ENCODE peak calls at places on chromosomes 3 and 15, in six cellular contexts. N is aorta, I is brain microvascular endothelial cell, V is prostate gland, L is caudate nucleus, G is IMR-90. D is an unnamed sample.

GRCh38 chr3:48707157-48707556 is 9.9 kb downstream of the IP6K2 start:
- DNase-seq in N (no peak), I (no peak), V (no peak), L (no peak), G (no peak), D (no peak)

GRCh38 chr15:61794276-61794675 is 266.0 kb downstream of the VPS13C start:
- DNase-seq in N (no peak), I (peak), V (no peak), L (no peak), G (no peak), D (no peak)

GRCh38 chr15:101305820-101306255 is 10.8 kb upstream of the SNRPA1 start:
- DNase-seq in N (no peak), I (no peak), V (no peak), L (no peak), G (no peak), D (no peak)

GRCh38 chr3:137709011-137709601 is 55.0 kb upstream of the SOX14 start:
- DNase-seq in N (no peak), I (peak), V (no peak), L (no peak), G (no peak), D (peak)

GRCh38 chr15:69325456-69325971 is 26.8 kb downstream of the PAQR5 start:
- DNase-seq in N (no peak), I (no peak), V (no peak), L (no peak), G (no peak), D (no peak)

GRCh38 chr3:149489060-149489690 is 14.7 kb downstream of the TM4SF4 start:
- DNase-seq in N (no peak), I (no peak), V (no peak), L (no peak), G (no peak), D (peak)

GRCh38 chr3:49593046-49593445 is 38.8 kb downstream of the BSN start:
- DNase-seq in N (no peak), I (peak), V (no peak), L (no peak), G (peak), D (no peak)

GRCh38 chr15:36465304-36465703 is 114.1 kb upstream of the CDIN1 start:
- DNase-seq in N (no peak), I (no peak), V (no peak), L (no peak), G (peak), D (no peak)

GRCh38 chr3:52682016-52682415 is 3.7 kb downstream of the PBRM1 start:
- DNase-seq in N (no peak), I (peak), V (no peak), L (no peak), G (peak), D (peak)

GRCh38 chr15:76871930-76872329 is 33.2 kb downstream of the SCAPER start:
- DNase-seq in N (no peak), I (no peak), V (no peak), L (no peak), G (no peak), D (no peak)

GRCh38 chr15:39327005-39327725 is 253.7 kb upstream of the THBS1 start:
- DNase-seq in N (no peak), I (no peak), V (no peak), L (no peak), G (no peak), D (peak)

GRCh38 chr3:48966876-48967361 is 23.1 kb upstream of the P4HTM start:
- DNase-seq in N (peak), I (no peak), V (peak), L (no peak), G (no peak), D (no peak)

GRCh38 chr3:46692566-46692983 is 904 bp downstream of the ALS2CL start:
- DNase-seq in N (no peak), I (no peak), V (peak), L (no peak), G (no peak), D (peak)

GRCh38 chr15:68234060-68234459 is 4.5 kb upstream of the CLN6 start:
- DNase-seq in N (no peak), I (no peak), V (peak), L (no peak), G (peak), D (no peak)

GRCh38 chr15:29449136-29449535 is 179.5 kb upstream of the NSMCE3 start:
- DNase-seq in N (peak), I (peak), V (no peak), L (no peak), G (no peak), D (peak)

GRCh38 chr15:38069001-38069400 is 134.6 kb downstream of the TMCO5A start:
- DNase-seq in N (no peak), I (peak), V (peak), L (no peak), G (peak), D (peak)

GRCh38 chr15:77983091-77983707 is 94.3 kb downstream of the TBC1D2B start:
- DNase-seq in N (no peak), I (no peak), V (no peak), L (no peak), G (no peak), D (no peak)

GRCh38 chr3:87207500-87207899 is 19.6 kb upstream of the CHMP2B start:
- DNase-seq in N (no peak), I (no peak), V (no peak), L (no peak), G (no peak), D (no peak)

GRCh38 chr3:157059661-157060060 is 100.3 kb downstream of the CCNL1 start:
- DNase-seq in N (no peak), I (no peak), V (no peak), L (no peak), G (no peak), D (no peak)

GRCh38 chr3:63351159-63352007 is 73.3 kb downstream of the SYNPR start:
- DNase-seq in N (no peak), I (peak), V (peak), L (no peak), G (peak), D (peak)

GRCh38 chr15:63238796-63239195 is 38.6 kb upstream of the APH1B start:
- DNase-seq in N (no peak), I (peak), V (no peak), L (no peak), G (peak), D (no peak)

GRCh38 chr15:90364251-90364650 is 12.2 kb downstream of the ZNF774 start:
- DNase-seq in N (no peak), I (no peak), V (no peak), L (no peak), G (peak), D (no peak)

GRCh38 chr3:111936967-111937366 is 41.9 kb upstream of the ABHD10 start:
- DNase-seq in N (no peak), I (no peak), V (no peak), L (no peak), G (peak), D (no peak)

GRCh38 chr3:31957106-31957505 is 24.0 kb downstream of the OSBPL10 start:
- DNase-seq in N (no peak), I (no peak), V (no peak), L (no peak), G (no peak), D (no peak)

GRCh38 chr3:9422712-9423424 is 25.5 kb downstream of the SETD5 start:
- DNase-seq in N (no peak), I (peak), V (peak), L (peak), G (peak), D (peak)

GRCh38 chr15:89299896-89300295 is 34.7 kb downstream of the POLG start:
- DNase-seq in N (no peak), I (peak), V (no peak), L (no peak), G (peak), D (no peak)

GRCh38 chr15:80265021-80265420 is 13.0 kb upstream of the CTXND1 start:
- DNase-seq in N (no peak), I (no peak), V (no peak), L (no peak), G (peak), D (no peak)

GRCh38 chr15:55791576-55792400 is 48.8 kb upstream of the PRTG start:
- DNase-seq in N (no peak), I (peak), V (no peak), L (no peak), G (peak), D (peak)

GRCh38 chr3:30606301-30607031 is at the start of gene TGFBR2:
- DNase-seq in N (peak), I (peak), V (peak), L (peak), G (peak), D (peak)

GRCh38 chr3:139534992-139535879 is 4.3 kb downstream of the RBP1 start:
- DNase-seq in N (peak), I (peak), V (no peak), L (peak), G (peak), D (no peak)

GRCh38 chr3:142019794-142020320 is 129.5 kb downstream of the TFDP2 start:
- DNase-seq in N (no peak), I (peak), V (no peak), L (no peak), G (peak), D (no peak)

GRCh38 chr3:177764377-177764912 is 567.2 kb upstream of the TBL1XR1 start:
- DNase-seq in N (no peak), I (no peak), V (no peak), L (no peak), G (peak), D (no peak)

GRCh38 chr3:54304867-54305266 is 182.5 kb downstream of the CACNA2D3 start:
- DNase-seq in N (no peak), I (no peak), V (no peak), L (no peak), G (no peak), D (no peak)

GRCh38 chr3:107985496-107985895 is 105.3 kb downstream of the CD47 start:
- DNase-seq in N (no peak), I (no peak), V (no peak), L (no peak), G (no peak), D (peak)

GRCh38 chr3:52483081-52483480 is 12.1 kb upstream of the STAB1 start:
- DNase-seq in N (no peak), I (no peak), V (no peak), L (no peak), G (no peak), D (no peak)

DNA sequence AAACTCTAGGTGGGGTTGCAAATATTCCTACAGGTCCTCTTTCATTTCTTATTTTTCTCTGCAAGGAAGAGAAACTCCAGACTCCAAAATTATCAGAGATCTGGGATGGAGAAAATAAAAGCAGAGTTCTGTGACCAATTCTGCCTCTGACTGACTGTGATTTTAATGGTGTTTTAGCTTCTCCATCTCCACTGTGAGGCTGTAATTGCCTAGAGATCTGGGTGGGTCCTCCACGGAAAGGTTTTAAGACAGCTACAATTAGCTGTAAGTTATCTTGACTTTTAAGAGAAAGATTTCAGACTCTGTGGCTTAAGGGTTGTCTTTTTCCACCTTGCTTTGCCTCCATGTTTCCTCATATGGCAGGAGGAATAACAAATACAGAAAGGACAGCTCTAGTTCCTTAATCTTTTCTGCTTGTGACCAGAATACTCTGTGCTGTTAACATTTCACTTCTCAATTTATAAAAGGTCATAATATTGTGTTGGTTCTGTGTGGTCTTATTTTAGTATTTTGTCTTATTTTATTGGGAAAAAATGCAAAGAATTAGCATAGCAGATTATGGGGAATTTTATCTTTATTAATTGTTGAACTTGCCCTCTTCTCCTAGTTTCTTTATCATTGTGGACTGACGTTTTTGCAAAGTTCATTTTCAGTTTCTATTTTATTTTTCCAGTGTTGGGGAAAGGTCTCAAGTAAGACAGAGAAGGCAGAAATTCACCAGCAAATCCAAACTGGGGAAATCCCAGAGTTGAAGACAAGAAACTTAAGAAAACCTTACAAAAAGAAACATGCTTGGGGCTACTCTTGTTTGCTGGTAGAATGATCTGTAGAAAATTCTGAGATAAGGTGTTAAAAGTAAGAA is 157.9 kb downstream of the RAP2B start:
- DNase-seq in N (no peak), I (no peak), V (no peak), L (no peak), G (no peak), D (no peak)
- H3K27ac ChIP-seq in N (no peak), I (no peak), V (no peak), L (no peak), G (no peak), D (no peak)

DNA sequence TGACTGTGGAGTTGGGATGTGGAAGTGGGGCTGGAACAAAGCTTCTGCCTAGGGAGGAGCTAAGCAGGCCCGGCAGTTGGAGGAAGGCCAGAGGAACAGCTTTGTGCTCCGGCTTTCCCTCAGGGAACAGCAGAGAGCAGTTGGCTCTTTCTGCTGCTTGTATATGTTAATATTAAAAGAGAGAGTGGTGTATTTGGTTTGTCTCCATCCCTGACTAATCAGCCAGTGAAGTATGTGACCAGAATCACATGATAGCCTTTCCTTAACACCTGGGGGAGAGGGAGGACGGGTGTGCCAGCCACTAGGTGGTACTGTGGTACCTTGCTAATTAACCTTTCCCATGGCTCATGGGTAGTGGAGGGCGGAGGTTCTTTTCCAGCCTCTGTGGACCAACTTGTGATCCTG is 10.0 kb downstream of the EIF2B5 start:
- DNase-seq in N (no peak), I (peak), V (peak), L (no peak), G (peak), D (peak)
- H3K27ac ChIP-seq in N (no peak), I (no peak), V (peak), L (no peak), G (no peak), D (no peak)

DNA sequence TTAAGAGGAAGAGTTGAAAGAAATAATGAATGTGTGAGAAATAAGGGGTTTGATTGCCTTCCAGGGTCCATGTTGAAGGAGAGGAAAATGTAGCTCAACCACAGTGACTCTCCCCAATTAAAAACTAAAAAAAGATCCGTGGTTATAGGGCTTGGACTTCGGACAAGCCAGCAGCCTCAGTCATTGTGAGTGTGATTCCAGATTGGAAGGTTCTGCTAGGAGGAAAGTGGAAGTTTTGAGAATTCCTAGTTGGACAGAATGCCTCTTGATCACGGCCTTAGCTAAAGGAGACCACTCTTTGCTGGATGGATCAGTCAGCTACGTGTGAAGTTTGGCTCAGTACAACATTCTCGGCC is 27.3 kb downstream of the FLNB start:
- DNase-seq in N (no peak), I (no peak), V (no peak), L (no peak), G (no peak), D (no peak)
- H3K27ac ChIP-seq in N (peak), I (no peak), V (peak), L (no peak), G (no peak), D (peak)

GRCh38 chr3:100682056-100682853 is 27.0 kb upstream of the TFG start:
- DNase-seq in N (no peak), I (no peak), V (no peak), L (no peak), G (no peak), D (no peak)

GRCh38 chr3:100682854-100683760 is 26.2 kb upstream of the TFG start:
- DNase-seq in N (no peak), I (no peak), V (no peak), L (no peak), G (no peak), D (no peak)

GRCh38 chr3:100681496-100681895 is 27.8 kb upstream of the TFG start:
- DNase-seq in N (no peak), I (no peak), V (no peak), L (no peak), G (no peak), D (no peak)
- H3K27ac ChIP-seq in N (no peak), I (no peak), V (no peak), L (no peak), G (no peak), D (no peak)

GRCh38 chr3:170360916-170361315 is 3.4 kb downstream of the SKIL start:
- DNase-seq in N (no peak), I (no peak), V (no peak), L (no peak), G (peak), D (no peak)

GRCh38 chr3:170357920-170358854 is 672 bp downstream of the SKIL start:
- DNase-seq in N (peak), I (peak), V (peak), L (peak), G (peak), D (peak)

GRCh38 chr3:170361711-170362110 is 4.2 kb downstream of the SKIL start:
- DNase-seq in N (no peak), I (no peak), V (no peak), L (no peak), G (no peak), D (no peak)

GRCh38 chr3:170359178-170359704 is 1.7 kb downstream of the SKIL start:
- DNase-seq in N (no peak), I (no peak), V (no peak), L (no peak), G (no peak), D (peak)

DNA sequence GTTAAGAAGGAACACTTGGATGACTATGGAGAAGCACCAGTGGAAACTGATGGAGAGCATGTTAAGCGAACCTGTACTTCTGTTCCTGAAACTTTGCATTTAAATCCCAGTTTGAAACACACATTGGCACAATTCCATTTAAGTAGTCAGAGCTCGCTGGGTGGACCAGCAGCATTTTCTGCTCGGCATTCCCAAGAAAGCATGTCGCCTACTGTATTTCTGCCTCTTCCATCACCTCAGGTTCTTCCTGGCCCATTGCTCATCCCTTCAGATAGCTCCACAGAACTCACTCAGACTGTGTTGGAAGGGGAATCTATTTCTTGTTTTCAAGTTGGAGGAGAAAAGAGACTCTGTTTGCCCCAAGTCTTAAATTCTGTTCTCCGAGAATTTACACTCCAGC is 3.0 kb downstream of the SKIL start:
- DNase-seq in N (no peak), I (no peak), V (no peak), L (no peak), G (peak), D (no peak)
- H3K27ac ChIP-seq in N (no peak), I (no peak), V (no peak), L (peak), G (peak), D (no peak)

D was measured in trophoblast cell.